ENCODE peak calls at places on chromosomes 2 and 18, in six cellular contexts. O is breast epithelium, Z is nucleus accumbens, T is LHCN-M2, R is EL, F is sciatic nerve. D is an unnamed sample.

GRCh38 chr2:79621755-79622154 is 108.9 kb downstream of the CTNNA2 start:
- DNase-seq in O (no peak), Z (no peak), T (no peak), F (no peak), R (no peak), D (no peak)

GRCh38 chr18:63236417-63236816 is 83.2 kb downstream of the BCL2 start:
- DNase-seq in F (no peak), O (no peak), T (no peak), Z (peak; percentile 45), R (no peak), D (no peak)

GRCh38 chr2:230714122-230714453 is 1.4 kb downstream of the CAB39 start:
- DNase-seq in O (no peak), R (peak; percentile 80), F (no peak), T (peak; percentile 74), Z (peak; percentile 3), D (no peak)

GRCh38 chr2:138726681-138727080 is 53.5 kb downstream of the NXPH2 start:
- DNase-seq in O (no peak), Z (no peak), F (no peak), T (no peak), R (no peak), D (no peak)

GRCh38 chr2:67137699-67138098 is 259.4 kb upstream of the ETAA1 start:
- DNase-seq in O (no peak), Z (no peak), T (peak; percentile 49), F (no peak), R (no peak), D (no peak)

GRCh38 chr2:96091141-96091710 is 25.1 kb downstream of the ADRA2B start:
- DNase-seq in Z (no peak), F (peak; percentile 47), R (no peak), T (no peak), O (peak; percentile 35), D (no peak)

GRCh38 chr2:18988557-18989232 is 369.7 kb downstream of the OSR1 start:
- DNase-seq in R (no peak), O (no peak), T (peak; percentile 42), Z (no peak), F (no peak), D (no peak)

GRCh38 chr2:28348149-28348567 is 44.5 kb upstream of the FOSL2 start:
- DNase-seq in T (no peak), R (no peak), O (no peak), F (peak; percentile 56), Z (no peak), D (no peak)

GRCh38 chr2:137729305-137729704 is 235.0 kb upstream of the HNMT start:
- DNase-seq in Z (no peak), T (no peak), R (no peak), O (no peak), F (no peak), D (no peak)

GRCh38 chr18:11398625-11399024 is 210.8 kb upstream of the SLC35G4 start:
- DNase-seq in R (no peak), O (no peak), T (peak; percentile 33), F (no peak), Z (no peak), D (no peak)

D was measured in NCI-H446 treated with DMSO at 0.1 percent for 48 hours.